ENCODE peak calls at places on chromosomes 11 and 22, in four cellular contexts. I is GM20000; A is hippocampal formation; X is stimulated activated CD4-positive, alpha-beta T cell treated with anti-CD3 and anti-CD28 coated beads, Interleukin-4, amount 100 ng/mL, for 48 hours. M is an unnamed sample.
A peak's percentile ranks its signal among the peaks of the same experiment; 100 is the strongest.

GRCh38 chr11:83685730-83686129 is 399.6 kb upstream of the CCDC90B start:
- DNase-seq in I (no peak), A (no peak), X (no peak), M (no peak)

GRCh38 chr22:26461188-26461810 is 22.3 kb downstream of the HPS4 start:
- DNase-seq in I (peak; percentile 62), A (peak; percentile 2), X (peak; percentile 34), M (peak; percentile 19)

GRCh38 chr22:17728786-17729185 is 45.5 kb downstream of the BID start:
- DNase-seq in I (no peak), A (no peak), X (no peak), M (no peak)

GRCh38 chr11:76419896-76420295 is 24.9 kb upstream of the EMSY start:
- DNase-seq in I (peak; percentile 21), A (no peak), X (no peak), M (no peak)

GRCh38 chr22:30005213-30005857 is 74.9 kb upstream of the HORMAD2 start:
- DNase-seq in I (peak; percentile 68), A (peak; percentile 39), X (peak; percentile 35), M (peak; percentile 88)

GRCh38 chr11:37390566-37390965 is 792.5 kb upstream of the RAG2 start:
- DNase-seq in I (no peak), A (no peak), X (no peak), M (no peak)

GRCh38 chr22:50522806-50523438 is 2.5 kb downstream of the SCO2 start:
- DNase-seq in I (no peak), A (no peak), X (no peak), M (no peak)

GRCh38 chr11:123408619-123409455 is 21.2 kb upstream of the GRAMD1B start:
- DNase-seq in I (no peak), A (no peak), X (no peak), M (no peak)

GRCh38 chr22:44782286-44782830 is 30.0 kb downstream of the ARHGAP8 start:
- DNase-seq in I (no peak), A (no peak), X (no peak), M (no peak)

GRCh38 chr11:115190196-115190595 is 314.0 kb downstream of the CADM1 start:
- DNase-seq in I (no peak), A (no peak), X (no peak), M (no peak)

GRCh38 chr22:22397292-22397870 is 111.2 kb downstream of the ZNF280B start:
- DNase-seq in I (no peak), A (peak; percentile 41), X (no peak), M (peak; percentile 88)

GRCh38 chr11:73510106-73510505 is 87.8 kb downstream of the FAM168A start:
- DNase-seq in I (no peak), A (no peak), X (no peak), M (no peak)

GRCh38 chr11:132114185-132114584 is 743.8 kb downstream of the NTM start:
- DNase-seq in I (peak; percentile 17), A (peak; percentile 23), X (no peak), M (peak; percentile 73)

GRCh38 chr22:44919691-44920090 is 90.1 kb downstream of the PHF21B start:
- DNase-seq in I (no peak), A (no peak), X (no peak), M (no peak)

GRCh38 chr22:50436841-50437341 is 37.9 kb downstream of the SBF1 start:
- DNase-seq in I (peak; percentile 36), A (no peak), X (no peak), M (no peak)

GRCh38 chr11:14554959-14555358 is 34.8 kb upstream of the PSMA1 start:
- DNase-seq in I (no peak), A (peak; percentile 50), X (no peak), M (peak; percentile 79)

GRCh38 chr11:134275534-134276395 is at the start of gene GLB1L3:
- DNase-seq in I (peak; percentile 76), A (peak; percentile 46), X (peak; percentile 76), M (no peak)

GRCh38 chr22:18091916-18092526 is 14.2 kb downstream of the PEX26 start:
- DNase-seq in I (no peak), A (no peak), X (no peak), M (no peak)

GRCh38 chr11:75276696-75277095 is 36.1 kb downstream of the TPBGL start:
- DNase-seq in I (no peak), A (no peak), X (no peak), M (no peak)

GRCh38 chr22:37032535-37033460 is 13.3 kb downstream of the MPST start:
- DNase-seq in I (no peak), A (no peak), X (no peak), M (no peak)

GRCh38 chr22:35150163-35151107 is 84.5 kb downstream of the ISX start:
- DNase-seq in I (peak; percentile 55), A (no peak), X (peak; percentile 39), M (peak; percentile 24)

GRCh38 chr22:26432619-26433311 is 3.7 kb downstream of the ASPHD2 start:
- DNase-seq in I (peak; percentile 47), A (no peak), X (no peak), M (peak; percentile 13)